ENCODE peak calls at places on chromosomes 13 and 19, in four cellular contexts. E, G, F and N are unnamed samples.
A peak's percentile ranks its signal among the peaks of the same experiment; 100 is the strongest.

GRCh38 chr13:50074843-50075242 is 59.6 kb downstream of the KCNRG start:
- DNase-seq in E (no peak), G (no peak), F (no peak), N (no peak)

GRCh38 chr19:51777570-51778460 is 16.8 kb downstream of the FPR2 start:
- DNase-seq in E (peak; percentile 96), G (no peak), F (peak; percentile 74), N (peak; percentile 20)

GRCh38 chr13:43132228-43132627 is 108.8 kb downstream of the DNAJC15 start:
- DNase-seq in E (peak; percentile 4), G (no peak), F (peak; percentile 52), N (peak; percentile 19)

GRCh38 chr13:109157275-109157674 is 527.9 kb downstream of the MYO16 start:
- DNase-seq in E (no peak), G (no peak), F (no peak), N (no peak)

GRCh38 chr19:46080561-46080960 is 39.8 kb upstream of the IGFL4 start:
- DNase-seq in E (no peak), G (no peak), F (no peak), N (no peak)

GRCh38 chr13:47661076-47661475 is 340.0 kb downstream of the SUCLA2 start:
- DNase-seq in E (no peak), G (no peak), F (no peak), N (no peak)

GRCh38 chr13:32117696-32118095 is 86.1 kb downstream of the FRY start:
- DNase-seq in E (no peak), G (no peak), F (no peak), N (no peak)

GRCh38 chr13:21596722-21597121 is 7.2 kb downstream of the MICU2 start:
- DNase-seq in E (no peak), G (no peak), F (no peak), N (no peak)

GRCh38 chr19:50431343-50432220 is 1.1 kb upstream of the MYBPC2 start:
- DNase-seq in E (peak; percentile 86), G (peak; percentile 61), F (peak; percentile 66), N (peak; percentile 72)

GRCh38 chr19:55212447-55212846 is 3.1 kb upstream of the PTPRH start:
- DNase-seq in E (peak; percentile 89), G (peak; percentile 13), F (peak; percentile 64), N (peak; percentile 81)

GRCh38 chr13:99150575-99151370 is 49.9 kb upstream of the UBAC2 start:
- DNase-seq in E (no peak), G (no peak), F (no peak), N (peak; percentile 20)

GRCh38 chr19:17153996-17154395 is 61.2 kb upstream of the USE1 start:
- DNase-seq in E (no peak), G (no peak), F (no peak), N (no peak)

GRCh38 chr13:22964245-22964966 is 216.4 kb upstream of the SGCG start:
- DNase-seq in E (no peak), G (no peak), F (no peak), N (no peak)

GRCh38 chr19:35309481-35310279 is 17.7 kb downstream of the MAG start:
- DNase-seq in E (peak; percentile 90), G (no peak), F (peak; percentile 87), N (no peak)
- TF ChIP-seq ESRRA in E (no peak), G (no peak), F (no peak), N (no peak)

GRCh38 chr13:110706570-110707378 is 858 bp upstream of the CARS2 start:
- DNase-seq in E (no peak), G (no peak), F (no peak), N (no peak)
- TF ChIP-seq RFX5 in E (no peak), G (no peak), F (no peak), N (no peak)

GRCh38 chr13:26707122-26708006 is 53.2 kb downstream of the GPR12 start:
- DNase-seq in E (peak; percentile 29), G (no peak), F (peak; percentile 50), N (peak; percentile 51)
- TF ChIP-seq ESRRA in E (no peak), G (no peak), F (no peak), N (no peak)

GRCh38 chr13:110327036-110327790 is 20.1 kb downstream of the COL4A2 start:
- DNase-seq in E (no peak), G (no peak), F (no peak), N (no peak)
- TF ChIP-seq RFX5 in E (no peak), G (no peak), F (no peak), N (no peak)